ENCODE peak calls at places on chromosomes 11 and 22, in nine cellular contexts. S, T, A, K, J, Q, L, G and X are unnamed samples.

GRCh38 chr22:19174106-19175025 is 4.2 kb downstream of the SLC25A1 start:
- DNase-seq in S (no peak), T (peak; percentile 90), A (no peak), K (no peak), J (no peak), Q (no peak), L (no peak), G (peak; percentile 67), X (no peak)

GRCh38 chr22:22067192-22067591 is 84.6 kb upstream of the TOP3B start:
- DNase-seq in S (no peak), T (no peak), A (no peak), K (no peak), J (no peak), Q (no peak), L (no peak), G (no peak), X (no peak)

GRCh38 chr22:37220543-37220968 is 8.3 kb upstream of the SSTR3 start:
- DNase-seq in S (no peak), T (no peak), A (no peak), K (no peak), J (no peak), Q (no peak), L (no peak), G (no peak), X (no peak)

GRCh38 chr22:25153961-25154685 is 45.5 kb upstream of the CRYBB3 start:
- DNase-seq in S (peak; percentile 89), T (no peak), A (peak; percentile 55), K (no peak), J (no peak), Q (peak; percentile 93), L (peak; percentile 80), G (no peak), X (peak; percentile 98)

GRCh38 chr11:131710511-131710910 is 340.1 kb downstream of the NTM start:
- DNase-seq in S (no peak), T (no peak), A (no peak), K (no peak), J (no peak), Q (no peak), L (no peak), G (no peak), X (no peak)

GRCh38 chr11:124896821-124897391 is 759 bp downstream of the ROBO4 start:
- DNase-seq in S (no peak), T (no peak), A (no peak), K (no peak), J (no peak), Q (no peak), L (no peak), G (no peak), X (no peak)

GRCh38 chr11:75896843-75897419 is 81.9 kb downstream of the UVRAG start:
- DNase-seq in S (no peak), T (no peak), A (peak; percentile 63), K (no peak), J (peak; percentile 12), Q (no peak), L (no peak), G (no peak), X (no peak)

GRCh38 chr11:85569525-85569924 is 57.6 kb downstream of the DLG2 start:
- DNase-seq in S (no peak), T (no peak), A (no peak), K (no peak), J (no peak), Q (no peak), L (no peak), G (no peak), X (no peak)

DNA sequence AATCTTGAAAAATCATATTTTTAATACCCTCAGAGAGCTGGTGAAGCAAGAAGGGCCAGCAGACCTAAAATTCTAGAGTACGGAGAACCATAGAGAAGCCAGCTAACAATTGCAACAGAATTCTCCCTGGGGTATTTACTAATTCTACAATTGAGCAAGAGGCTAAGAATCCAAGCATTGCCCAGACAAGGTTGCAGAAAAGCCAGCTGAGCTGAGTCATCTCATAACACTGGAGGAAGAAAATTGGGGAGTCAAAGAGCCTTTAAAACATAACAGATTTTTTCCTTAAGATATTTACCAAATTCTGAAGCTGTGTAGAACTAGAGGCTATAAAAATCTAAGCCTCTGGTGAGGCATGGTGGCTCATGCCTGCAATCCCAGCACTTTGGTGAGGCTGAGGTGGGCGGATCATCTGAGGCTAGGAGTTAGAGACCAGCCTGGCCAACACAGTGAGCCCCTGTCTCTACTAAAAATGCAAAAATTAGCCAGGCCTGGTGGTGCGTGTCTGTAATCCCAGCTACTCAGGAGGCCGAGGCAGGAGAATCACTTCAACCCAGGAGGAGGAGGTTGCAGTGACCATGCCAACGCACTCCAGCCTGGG is 13.6 kb upstream of the TMEM216 start:
- DNase-seq in S (no peak), T (no peak), A (no peak), K (no peak), J (no peak), Q (no peak), L (no peak), G (peak; percentile 84), X (peak; percentile 64)
- TF ChIP-seq POLR2AphosphoS5 in S (no peak), T (no peak), A (no peak), K (no peak), J (no peak), Q (no peak), L (peak; percentile 57), G (peak; percentile 29), X (peak; percentile 85)

GRCh38 chr22:27108425-27109114 is 451.2 kb downstream of the MIAT start:
- DNase-seq in S (peak; percentile 39), T (no peak), A (peak; percentile 34), K (no peak), J (no peak), Q (no peak), L (peak; percentile 32), G (no peak), X (no peak)

GRCh38 chr22:27107824-27108223 is 450.4 kb downstream of the MIAT start:
- DNase-seq in S (peak; percentile 76), T (no peak), A (peak; percentile 92), K (no peak), J (peak; percentile 70), Q (peak; percentile 43), L (peak; percentile 45), G (no peak), X (no peak)

GRCh38 chr22:27107005-27107404 is 449.6 kb downstream of the MIAT start:
- DNase-seq in S (no peak), T (no peak), A (no peak), K (no peak), J (no peak), Q (no peak), L (no peak), G (no peak), X (no peak)

GRCh38 chr22:27101288-27101687 is 443.9 kb downstream of the MIAT start:
- DNase-seq in S (no peak), T (no peak), A (no peak), K (no peak), J (no peak), Q (no peak), L (no peak), G (no peak), X (no peak)

DNA sequence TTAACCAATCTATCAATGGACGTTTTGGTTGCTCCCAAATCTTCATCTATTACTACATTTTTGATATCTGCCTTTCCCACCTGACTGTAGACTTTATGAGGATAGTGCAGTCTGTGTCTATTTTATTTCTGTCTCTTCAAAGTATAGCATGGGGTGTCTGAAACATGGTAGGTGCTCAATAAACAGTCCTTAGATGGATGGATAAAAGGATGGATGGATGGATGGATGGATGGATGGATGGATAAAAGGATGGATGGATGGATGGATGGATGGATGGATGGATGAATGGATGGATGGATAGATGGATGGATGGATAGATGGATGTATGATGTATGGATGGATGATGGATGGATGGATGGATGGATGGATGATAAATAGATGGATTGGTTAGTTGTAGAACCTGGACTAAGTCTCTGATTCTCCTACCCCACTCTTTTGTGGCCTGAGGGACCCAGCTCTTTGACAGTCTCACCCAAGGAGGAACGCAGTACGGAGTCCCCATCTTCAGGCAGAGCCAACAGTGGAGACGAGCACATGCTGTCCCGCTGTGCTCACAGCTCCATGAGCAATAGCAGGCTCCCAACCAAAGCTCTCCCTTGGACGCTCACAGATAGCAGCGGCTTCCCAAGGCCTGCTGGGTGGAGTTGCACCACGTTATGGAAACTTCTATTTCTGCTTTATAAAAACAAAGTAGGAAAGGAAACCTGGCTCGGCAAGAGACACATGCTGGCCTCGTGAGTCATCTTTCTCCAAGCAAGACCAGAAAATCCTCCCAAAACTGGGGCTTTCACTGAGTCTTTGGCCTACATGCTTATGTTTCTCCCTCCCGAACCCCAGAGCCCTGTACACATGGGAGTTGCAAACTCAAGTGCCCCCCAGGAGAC is 448.0 kb downstream of the MIAT start:
- DNase-seq in S (peak; percentile 31), T (no peak), A (peak; percentile 80), K (no peak), J (no peak), Q (no peak), L (peak; percentile 46), G (no peak), X (no peak)
- TF ChIP-seq POLR2AphosphoS5 in S (peak; percentile 98), T (no peak), A (no peak), K (no peak), J (no peak), Q (no peak), L (peak; percentile 69), G (no peak), X (peak; percentile 56)

GRCh38 chr11:7518811-7519562 is 5.2 kb downstream of the PPFIBP2 start:
- DNase-seq in S (no peak), T (no peak), A (no peak), K (no peak), J (no peak), Q (no peak), L (no peak), G (no peak), X (no peak)

GRCh38 chr11:7522546-7522945 is 8.7 kb downstream of the PPFIBP2 start:
- DNase-seq in S (no peak), T (no peak), A (no peak), K (no peak), J (no peak), Q (no peak), L (no peak), G (no peak), X (no peak)

GRCh38 chr11:7520981-7521487 is 7.2 kb downstream of the PPFIBP2 start:
- DNase-seq in S (no peak), T (no peak), A (no peak), K (no peak), J (no peak), Q (no peak), L (no peak), G (no peak), X (no peak)

GRCh38 chr11:7522106-7522505 is 8.3 kb downstream of the PPFIBP2 start:
- DNase-seq in S (no peak), T (no peak), A (no peak), K (no peak), J (no peak), Q (no peak), L (no peak), G (no peak), X (no peak)

GRCh38 chr11:7520011-7520942 is 6.5 kb downstream of the PPFIBP2 start:
- DNase-seq in S (no peak), T (no peak), A (no peak), K (no peak), J (no peak), Q (no peak), L (no peak), G (no peak), X (no peak)
- TF ChIP-seq POLR2AphosphoS5 in S (no peak), T (no peak), A (no peak), K (peak; percentile 90), J (no peak), Q (no peak), L (no peak), G (no peak), X (no peak)

DNA sequence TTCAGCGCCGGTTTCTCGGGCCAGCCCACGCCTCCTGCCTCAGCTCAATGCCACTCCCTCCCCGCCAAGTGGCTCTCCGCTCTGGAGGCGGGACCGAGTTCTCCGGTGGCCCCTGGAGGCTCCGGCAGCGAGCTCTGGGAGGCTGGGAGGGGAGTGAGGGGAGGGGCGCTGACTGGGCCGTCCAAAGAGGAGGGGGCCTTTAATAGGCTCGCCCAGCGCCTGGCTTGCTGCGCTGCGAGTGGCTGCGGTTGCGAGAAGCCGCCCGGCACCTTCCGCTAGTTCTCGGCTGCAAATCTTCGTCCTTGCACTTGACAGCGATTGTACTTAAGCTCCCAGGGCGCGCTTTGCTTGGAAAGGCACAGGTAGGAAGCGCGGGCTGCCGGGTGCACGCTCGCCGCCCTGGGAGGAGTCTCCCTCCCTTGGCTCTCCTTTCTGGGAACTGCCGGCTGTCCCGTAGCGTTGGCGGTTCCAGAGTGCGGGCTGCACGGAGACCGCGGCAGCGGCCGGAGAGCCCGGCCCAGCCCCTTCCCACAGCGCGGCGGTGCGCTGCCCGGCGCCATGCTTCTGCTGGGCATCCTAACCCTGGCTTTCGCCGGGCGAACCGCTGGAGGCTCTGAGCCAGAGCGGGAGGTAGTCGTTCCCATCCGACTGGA is at the start of gene ADAMTS15:
- DNase-seq in S (peak; percentile 86), T (no peak), A (peak; percentile 70), K (no peak), J (peak; percentile 51), Q (peak; percentile 81), L (peak; percentile 75), G (no peak), X (peak; percentile 63)
- TF ChIP-seq POLR2AphosphoS5 in S (no peak), T (peak; percentile 41), A (no peak), K (no peak), J (no peak), Q (peak; percentile 24), L (peak; percentile 54), G (no peak), X (peak; percentile 20)